ENCODE peak calls at places on chromosomes 11 and 22, in ten cellular contexts. F, W, K, L, D, J, A, G, X and P are unnamed samples.

GRCh38 chr22:35642305-35642741 is 5.9 kb upstream of the APOL6 start:
- DNase-seq in F (no peak), W (no peak), K (no peak), L (peak), D (no peak), J (no peak), A (no peak), G (no peak), X (no peak), P (no peak)

GRCh38 chr11:2517386-2518064 is 72.7 kb downstream of the KCNQ1 start:
- DNase-seq in F (no peak), W (no peak), K (no peak), L (peak), D (peak), J (no peak), A (no peak), G (no peak), X (no peak), P (no peak)

GRCh38 chr22:36979016-36979415 is 40.2 kb downstream of the TST start:
- DNase-seq in F (no peak), W (no peak), K (no peak), L (no peak), D (no peak), J (no peak), A (no peak), G (no peak), X (no peak), P (no peak)

GRCh38 chr11:30730011-30730410 is 143.9 kb upstream of the MPPED2 start:
- DNase-seq in F (no peak), W (no peak), K (no peak), L (no peak), D (no peak), J (no peak), A (no peak), G (no peak), X (no peak), P (no peak)

GRCh38 chr11:68436985-68437926 is 23.3 kb upstream of the PPP6R3 start:
- DNase-seq in F (peak), W (no peak), K (no peak), L (peak), D (no peak), J (no peak), A (no peak), G (no peak), X (no peak), P (no peak)

GRCh38 chr11:131464024-131464423 is 93.6 kb downstream of the NTM start:
- DNase-seq in F (no peak), W (no peak), K (no peak), L (no peak), D (no peak), J (no peak), A (peak), G (no peak), X (peak), P (no peak)

GRCh38 chr22:38869663-38870062 is 2.4 kb downstream of the CBX6 start:
- DNase-seq in F (no peak), W (no peak), K (no peak), L (peak), D (peak), J (no peak), A (no peak), G (no peak), X (no peak), P (no peak)

GRCh38 chr11:118531597-118532084 is 649 bp downstream of the TMEM25 start:
- DNase-seq in F (no peak), W (no peak), K (no peak), L (no peak), D (no peak), J (no peak), A (no peak), G (peak), X (no peak), P (no peak)

GRCh38 chr11:62556102-62556871 is 9.7 kb upstream of the AHNAK start:
- DNase-seq in F (peak), W (no peak), K (peak), L (peak), D (peak), J (no peak), A (no peak), G (peak), X (peak), P (no peak)

GRCh38 chr11:27507561-27508322 is 1.2 kb upstream of the LIN7C start:
- DNase-seq in F (no peak), W (no peak), K (no peak), L (no peak), D (no peak), J (no peak), A (no peak), G (no peak), X (no peak), P (no peak)

GRCh38 chr22:20630873-20631617 is 123.6 kb downstream of the MED15 start:
- DNase-seq in F (no peak), W (no peak), K (no peak), L (no peak), D (no peak), J (no peak), A (no peak), G (no peak), X (no peak), P (no peak)

GRCh38 chr11:133570376-133570775 is 38.1 kb upstream of the OPCML start:
- DNase-seq in F (no peak), W (no peak), K (no peak), L (no peak), D (no peak), J (no peak), A (no peak), G (no peak), X (no peak), P (no peak)

GRCh38 chr22:20141186-20142077 is 9.4 kb downstream of the CCDC188 start:
- DNase-seq in F (peak), W (no peak), K (no peak), L (no peak), D (no peak), J (no peak), A (no peak), G (no peak), X (no peak), P (no peak)

GRCh38 chr11:134237557-134237922 is 13.1 kb downstream of the VPS26B start:
- DNase-seq in F (no peak), W (no peak), K (no peak), L (no peak), D (no peak), J (no peak), A (no peak), G (no peak), X (no peak), P (no peak)

GRCh38 chr11:518463-519202 is 11.6 kb upstream of the RNH1 start:
- DNase-seq in F (peak), W (no peak), K (peak), L (peak), D (peak), J (no peak), A (peak), G (peak), X (peak), P (no peak)

GRCh38 chr22:29704528-29705285 is 15.1 kb upstream of the CABP7 start:
- DNase-seq in F (peak), W (no peak), K (no peak), L (no peak), D (no peak), J (peak), A (no peak), G (no peak), X (peak), P (no peak)

GRCh38 chr11:1768141-1768469 is 4.4 kb upstream of the CTSD start:
- DNase-seq in F (no peak), W (no peak), K (no peak), L (no peak), D (no peak), J (no peak), A (no peak), G (no peak), X (no peak), P (no peak)